ENCODE peak calls at places on chromosomes 12 and 14, in six cellular contexts. Y is cardiac fibroblast, K is WERI-Rb-1, X is colonic mucosa, R is nephron progenitor cell, G is GM13977. T is an unnamed sample.

GRCh38 chr12:56897844-56898341 is 36.3 kb downstream of the SDR9C7 start:
- DNase-seq in Y (peak; percentile 13), K (no peak), X (no peak), R (no peak), G (no peak), T (no peak)

GRCh38 chr12:116236148-116236731 is 41.3 kb downstream of the MED13L start:
- DNase-seq in Y (peak; percentile 73), K (peak; percentile 22), X (peak; percentile 42), R (peak; percentile 16), G (peak; percentile 42), T (peak; percentile 35)

GRCh38 chr14:58398495-58398894 is 2.8 kb downstream of the TOMM20L start:
- DNase-seq in Y (no peak), K (no peak), X (no peak), R (no peak), G (no peak), T (no peak)

GRCh38 chr12:2113080-2113479 is 60.3 kb downstream of the CACNA1C start:
- DNase-seq in Y (no peak), K (no peak), X (no peak), R (no peak), G (no peak), T (no peak)

GRCh38 chr12:116389990-116390655 is 112.6 kb upstream of the MED13L start:
- DNase-seq in Y (peak; percentile 98), K (no peak), X (no peak), R (no peak), G (no peak), T (no peak)

GRCh38 chr12:90098132-90098779 is 389.6 kb upstream of the ATP2B1 start:
- DNase-seq in Y (peak; percentile 21), K (no peak), X (no peak), R (no peak), G (no peak), T (no peak)

GRCh38 chr12:110932048-110932447 is 11.7 kb upstream of the MYL2 start:
- DNase-seq in Y (peak; percentile 21), K (peak; percentile 40), X (no peak), R (peak; percentile 29), G (no peak), T (peak; percentile 54)

GRCh38 chr14:99182548-99183115 is 89.4 kb downstream of the BCL11B start:
- DNase-seq in Y (no peak), K (no peak), X (no peak), R (no peak), G (no peak), T (no peak)

GRCh38 chr14:88505621-88506020 is 49.2 kb downstream of the PTPN21 start:
- DNase-seq in Y (no peak), K (no peak), X (no peak), R (no peak), G (no peak), T (no peak)

GRCh38 chr12:74043343-74043742 is 494.3 kb upstream of the ATXN7L3B start:
- DNase-seq in Y (peak; percentile 22), K (no peak), X (no peak), R (no peak), G (no peak), T (no peak)

GRCh38 chr12:65022441-65022840 is 98.7 kb downstream of the WIF1 start:
- DNase-seq in Y (no peak), K (no peak), X (peak; percentile 78), R (no peak), G (no peak), T (no peak)

GRCh38 chr14:23366163-23366921 is 1.4 kb upstream of the EFS start:
- DNase-seq in Y (peak; percentile 26), K (peak; percentile 96), X (peak; percentile 53), R (peak; percentile 94), G (no peak), T (peak; percentile 83)

GRCh38 chr12:52319097-52319496 is 2.1 kb downstream of the KRT83 start:
- DNase-seq in Y (no peak), K (no peak), X (no peak), R (no peak), G (no peak), T (no peak)

GRCh38 chr14:71467419-71467818 is 464.8 kb upstream of the RGS6 start:
- DNase-seq in Y (peak; percentile 66), K (no peak), X (no peak), R (no peak), G (no peak), T (no peak)

GRCh38 chr14:77830692-77831091 is 30.8 kb downstream of the ADCK1 start:
- DNase-seq in Y (no peak), K (no peak), X (no peak), R (no peak), G (no peak), T (no peak)

GRCh38 chr14:105144231-105144665 is 24.3 kb downstream of the JAG2 start:
- DNase-seq in Y (no peak), K (peak; percentile 4), X (no peak), R (no peak), G (no peak), T (no peak)

GRCh38 chr14:105145381-105146180 is 23.0 kb downstream of the JAG2 start:
- DNase-seq in Y (no peak), K (peak; percentile 5), X (no peak), R (no peak), G (peak; percentile 25), T (no peak)

GRCh38 chr14:105146181-105146975 is 22.2 kb downstream of the JAG2 start:
- DNase-seq in Y (no peak), K (peak; percentile 24), X (no peak), R (peak; percentile 4), G (peak; percentile 23), T (peak; percentile 23)

GRCh38 chr14:105143451-105144230 is 24.9 kb downstream of the JAG2 start:
- DNase-seq in Y (no peak), K (peak; percentile 5), X (no peak), R (no peak), G (no peak), T (peak; percentile 16)

GRCh38 chr14:105144666-105145380 is 23.8 kb downstream of the JAG2 start:
- DNase-seq in Y (no peak), K (peak; percentile 7), X (no peak), R (no peak), G (peak; percentile 22), T (no peak)
- TF ChIP-seq CTCF in Y (no peak), K (peak; percentile 15), X (no peak), R (no peak), G (no peak), T (no peak)

DNA sequence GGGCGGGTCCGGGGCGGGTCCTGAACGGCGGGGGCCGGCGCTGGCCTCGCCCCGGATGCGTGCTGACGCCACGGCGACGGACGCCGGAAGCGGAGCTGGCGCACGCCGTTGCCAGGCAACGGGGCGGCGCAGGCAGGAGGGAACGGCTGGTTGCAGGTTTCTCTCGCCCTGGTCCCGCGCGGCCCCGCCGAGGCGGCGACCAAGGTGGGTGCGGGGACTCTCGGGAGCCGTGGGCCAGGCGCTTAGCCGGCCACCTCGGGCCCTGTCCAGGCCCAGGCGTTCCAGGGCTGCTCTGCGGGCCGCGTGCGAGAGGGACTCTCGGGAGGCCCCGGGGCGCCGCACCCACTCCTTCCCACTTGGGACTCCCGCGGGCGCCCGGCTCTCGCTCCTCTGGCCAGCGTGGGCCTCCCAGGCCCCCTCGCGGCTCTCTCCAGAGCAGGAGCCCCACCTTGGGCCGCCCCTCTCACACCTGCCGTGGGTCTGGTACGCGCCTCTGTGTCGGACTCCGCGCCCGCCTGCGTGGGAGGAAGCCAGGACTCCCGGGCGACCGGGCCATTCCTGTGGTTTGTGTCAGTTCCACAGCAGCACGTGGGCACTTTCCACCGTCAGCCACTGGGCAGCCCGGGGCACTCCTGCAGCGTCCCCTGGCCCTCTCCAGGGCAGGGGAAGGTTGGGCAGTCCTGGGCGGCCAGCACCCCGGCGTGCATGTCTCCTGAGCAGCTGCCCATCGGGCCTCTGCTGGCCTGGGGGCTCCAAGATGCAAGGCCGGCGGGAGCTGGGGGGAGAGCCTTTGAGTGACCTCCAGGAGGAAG is at the start of gene CLBA1:
- DNase-seq in Y (peak; percentile 85), K (peak; percentile 86), X (peak; percentile 88), R (peak; percentile 87), G (peak; percentile 100), T (peak; percentile 91)
- TF ChIP-seq CTCF in Y (no peak), K (no peak), X (no peak), R (no peak), G (no peak), T (no peak)

GRCh38 chr12:122139941-122140340 is 34.1 kb downstream of the IL31 start:
- DNase-seq in Y (no peak), K (no peak), X (no peak), R (no peak), G (no peak), T (no peak)

GRCh38 chr12:122138616-122139015 is 35.4 kb downstream of the IL31 start:
- DNase-seq in Y (no peak), K (no peak), X (no peak), R (no peak), G (no peak), T (no peak)

GRCh38 chr12:122141911-122142725 is 31.9 kb downstream of the IL31 start:
- DNase-seq in Y (no peak), K (no peak), X (no peak), R (no peak), G (no peak), T (no peak)

GRCh38 chr12:122139266-122139665 is 34.8 kb downstream of the IL31 start:
- DNase-seq in Y (no peak), K (no peak), X (peak; percentile 18), R (no peak), G (no peak), T (no peak)

DNA sequence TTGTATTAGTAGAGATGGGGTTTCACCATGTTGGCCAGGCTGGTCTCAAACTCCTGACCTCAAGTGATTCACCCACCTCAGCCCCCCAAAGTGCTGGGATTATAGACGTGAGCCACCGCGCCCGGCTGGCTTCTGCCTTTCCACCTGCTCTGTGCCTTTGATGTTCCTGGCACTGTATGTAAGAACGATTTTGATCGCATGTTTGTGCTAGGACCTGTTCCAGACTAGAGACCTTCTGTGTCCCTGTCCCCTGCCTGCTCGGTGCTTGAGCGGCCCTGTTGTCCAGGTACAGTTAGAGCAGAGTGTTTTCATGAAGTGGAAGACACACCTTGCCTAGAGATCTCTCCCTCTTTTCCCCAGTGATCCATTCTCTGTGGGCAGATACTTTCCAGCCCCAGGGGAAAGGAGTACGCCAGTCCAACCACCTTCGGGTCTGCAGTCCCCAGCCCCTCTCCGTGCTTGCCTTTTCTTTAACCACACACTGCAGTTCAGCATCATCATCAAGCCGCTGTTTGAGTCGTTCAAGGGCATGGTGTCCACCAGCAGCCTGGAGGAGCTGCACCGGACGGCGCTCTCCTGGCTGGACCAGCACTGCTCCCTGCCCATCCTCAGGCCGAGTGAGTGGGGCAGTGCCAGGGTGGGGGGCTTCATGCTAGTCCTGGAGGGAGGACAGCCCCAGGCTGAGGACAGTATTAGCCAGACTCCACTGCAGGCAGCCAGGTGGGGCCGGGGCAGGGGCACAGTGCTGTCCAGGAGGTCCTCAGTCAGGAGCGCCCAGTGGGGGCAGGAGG is 33.4 kb downstream of the IL31 start:
- DNase-seq in Y (no peak), K (no peak), X (no peak), R (no peak), G (no peak), T (no peak)
- TF ChIP-seq CTCF in Y (no peak), K (no peak), X (no peak), R (no peak), G (no peak), T (no peak)

DNA sequence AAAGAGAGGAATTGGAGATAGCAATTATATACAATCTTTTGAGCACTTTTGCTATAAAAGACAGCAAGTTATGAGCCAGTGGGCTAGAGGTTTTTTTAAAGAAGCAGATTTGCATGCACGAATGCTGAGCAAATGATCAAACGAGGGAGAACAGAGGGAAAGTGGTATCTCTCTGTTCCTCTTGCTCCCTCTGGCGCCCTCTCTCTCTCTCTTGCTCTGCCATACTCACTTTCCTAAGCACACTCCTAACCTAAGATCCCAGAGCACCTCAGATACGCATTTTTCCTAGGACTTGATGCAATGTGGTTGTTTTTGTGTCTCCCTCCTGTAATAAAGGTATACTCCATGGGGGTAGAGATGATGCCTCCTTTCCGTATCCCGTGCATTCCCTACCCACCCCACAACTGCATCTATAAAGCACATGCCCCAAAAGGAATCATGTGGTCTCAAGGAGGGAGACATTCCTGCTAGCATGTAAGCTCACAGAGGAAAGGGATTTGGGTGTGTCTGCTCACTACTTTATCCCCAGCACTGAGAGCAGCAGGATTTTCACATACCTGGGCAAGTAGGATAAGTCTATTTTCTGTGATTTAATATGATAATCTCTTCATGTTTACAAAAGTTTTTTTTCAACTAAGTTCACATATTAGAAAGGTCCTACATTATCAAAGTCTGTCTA is 270.2 kb downstream of the SSPN start:
- DNase-seq in Y (peak; percentile 39), K (no peak), X (no peak), R (no peak), G (no peak), T (no peak)
- TF ChIP-seq CTCF in Y (peak; percentile 22), K (peak; percentile 27), X (no peak), R (no peak), G (no peak), T (no peak)

T was measured in glutamatergic neuron.